ENCODE peak calls at places on chromosome 14, in seven cellular contexts. H is upper lobe of right lung; S is CD8-positive, alpha-beta T cell; U is MM.1S; F is H9; V is progenitor cell of endocrine pancreas; E is NB4. W is an unnamed sample.

GRCh38 chr14:72644758-72645489 is 249.0 kb downstream of the DPF3 start:
- DNase-seq in H (no peak), S (no peak), U (no peak), F (no peak), V (no peak), E (peak; percentile 6), W (no peak)

GRCh38 chr14:66247662-66248061 is 238.5 kb upstream of the CCDC196 start:
- DNase-seq in H (no peak), S (no peak), U (no peak), F (no peak), V (no peak), E (no peak), W (no peak)

GRCh38 chr14:59997496-59997895 is 77.6 kb downstream of the LRRC9 start:
- DNase-seq in H (no peak), S (no peak), U (no peak), F (no peak), V (no peak), E (peak; percentile 16), W (no peak)

GRCh38 chr14:103346286-103346685 is 12.2 kb downstream of the EIF5 start:
- DNase-seq in H (no peak), S (no peak), U (no peak), F (no peak), V (no peak), E (no peak), W (no peak)

GRCh38 chr14:22739423-22739822 is 27.1 kb upstream of the OXA1L start:
- DNase-seq in H (no peak), S (no peak), U (no peak), F (no peak), V (no peak), E (no peak), W (no peak)

GRCh38 chr14:54472291-54472690 is 16.5 kb downstream of the GMFB start:
- DNase-seq in H (no peak), S (no peak), U (no peak), F (no peak), V (no peak), E (no peak), W (no peak)

GRCh38 chr14:72291908-72292688 is 359.9 kb downstream of the RGS6 start:
- DNase-seq in H (no peak), S (no peak), U (peak; percentile 23), F (no peak), V (peak; percentile 16), E (peak; percentile 46), W (peak; percentile 44)

GRCh38 chr14:78286210-78286609 is 116.0 kb downstream of the NRXN3 start:
- DNase-seq in H (no peak), S (no peak), U (no peak), F (no peak), V (no peak), E (no peak), W (no peak)

GRCh38 chr14:72752034-72752412 is 141.9 kb downstream of the DPF3 start:
- DNase-seq in H (no peak), S (no peak), U (no peak), F (no peak), V (no peak), E (peak; percentile 4), W (no peak)

GRCh38 chr14:36834293-36834692 is 172.6 kb downstream of the PAX9 start:
- DNase-seq in H (no peak), S (no peak), U (no peak), F (no peak), V (no peak), E (peak; percentile 5), W (no peak)

GRCh38 chr14:55911794-55912193 is 206.4 kb upstream of the PELI2 start:
- DNase-seq in H (no peak), S (no peak), U (no peak), F (no peak), V (no peak), E (no peak), W (no peak)

GRCh38 chr14:21894003-21894897 is 220.6 kb upstream of the OR4E1 start:
- DNase-seq in H (no peak), S (peak; percentile 49), U (peak; percentile 8), F (peak; percentile 59), V (no peak), E (peak; percentile 3), W (no peak)

GRCh38 chr14:101980700-101981099 is 16.3 kb downstream of the DYNC1H1 start:
- DNase-seq in H (no peak), S (no peak), U (no peak), F (no peak), V (no peak), E (peak; percentile 40), W (peak; percentile 53)

GRCh38 chr14:68551045-68551683 is 241.7 kb downstream of the ZFP36L1 start:
- DNase-seq in H (no peak), S (no peak), U (no peak), F (no peak), V (no peak), E (no peak), W (no peak)

GRCh38 chr14:28768549-28768870 is 1.9 kb downstream of the FOXG1 start:
- DNase-seq in H (no peak), S (no peak), U (no peak), F (no peak), V (no peak), E (no peak), W (no peak)

GRCh38 chr14:100341301-100342031 is 18.3 kb downstream of the SLC25A47 start:
- DNase-seq in H (peak; percentile 61), S (no peak), U (no peak), F (no peak), V (no peak), E (peak; percentile 76), W (peak; percentile 75)

GRCh38 chr14:90319634-90320541 is 11.9 kb downstream of the NRDE2 start:
- DNase-seq in H (no peak), S (no peak), U (no peak), F (no peak), V (no peak), E (no peak), W (no peak)

GRCh38 chr14:106459971-106460730 is 933.8 kb downstream of the TMEM121 start:
- DNase-seq in H (no peak), S (peak; percentile 75), U (peak; percentile 8), F (no peak), V (no peak), E (peak; percentile 21), W (peak; percentile 38)

GRCh38 chr14:90161129-90161528 is 95.2 kb upstream of the PSMC1 start:
- DNase-seq in H (no peak), S (no peak), U (no peak), F (no peak), V (no peak), E (no peak), W (no peak)

GRCh38 chr14:74571901-74572828 is 39.9 kb downstream of the LTBP2 start:
- DNase-seq in H (no peak), S (no peak), U (no peak), F (no peak), V (no peak), E (peak; percentile 54), W (no peak)

GRCh38 chr14:32336702-32337101 is 7.6 kb downstream of the AKAP6 start:
- DNase-seq in H (no peak), S (no peak), U (no peak), F (no peak), V (no peak), E (no peak), W (no peak)

GRCh38 chr14:55782166-55782565 is 202.2 kb downstream of the KTN1 start:
- DNase-seq in H (no peak), S (no peak), U (no peak), F (no peak), V (no peak), E (no peak), W (no peak)

GRCh38 chr14:36751920-36752319 is 90.3 kb downstream of the PAX9 start:
- DNase-seq in H (no peak), S (no peak), U (no peak), F (no peak), V (no peak), E (no peak), W (no peak)

GRCh38 chr14:59283380-59283779 is 94.9 kb downstream of the DAAM1 start:
- DNase-seq in H (no peak), S (no peak), U (no peak), F (no peak), V (no peak), E (no peak), W (no peak)

GRCh38 chr14:69107407-69108003 is 45.4 kb downstream of the DCAF5 start:
- DNase-seq in H (no peak), S (peak; percentile 20), U (no peak), F (peak; percentile 51), V (peak; percentile 19), E (peak; percentile 54), W (peak; percentile 38)

GRCh38 chr14:51860836-51861583 is 598 bp downstream of the GNG2 start:
- DNase-seq in H (no peak), S (no peak), U (no peak), F (no peak), V (no peak), E (no peak), W (no peak)

GRCh38 chr14:39431416-39432178 is 636 bp downstream of the FBXO33 start:
- DNase-seq in H (peak; percentile 80), S (peak; percentile 42), U (peak; percentile 20), F (peak; percentile 54), V (peak; percentile 43), E (peak; percentile 68), W (peak; percentile 39)

GRCh38 chr14:34981743-34982420 is 910 bp upstream of the SRP54 start:
- DNase-seq in H (no peak), S (peak; percentile 31), U (peak; percentile 16), F (no peak), V (no peak), E (peak; percentile 69), W (no peak)
- TF ChIP-seq CTCF in H (peak; percentile 10), S (no peak), U (peak; percentile 6), F (peak; percentile 31), V (peak; percentile 28), E (no peak), W (peak; percentile 3)

GRCh38 chr14:105066285-105067071 is 1.2 kb upstream of the GPR132 start:
- DNase-seq in H (no peak), S (peak; percentile 47), U (no peak), F (peak; percentile 25), V (no peak), E (no peak), W (no peak)
- TF ChIP-seq CTCF in H (no peak), S (no peak), U (no peak), F (no peak), V (no peak), E (no peak), W (peak; percentile 29)

DNA sequence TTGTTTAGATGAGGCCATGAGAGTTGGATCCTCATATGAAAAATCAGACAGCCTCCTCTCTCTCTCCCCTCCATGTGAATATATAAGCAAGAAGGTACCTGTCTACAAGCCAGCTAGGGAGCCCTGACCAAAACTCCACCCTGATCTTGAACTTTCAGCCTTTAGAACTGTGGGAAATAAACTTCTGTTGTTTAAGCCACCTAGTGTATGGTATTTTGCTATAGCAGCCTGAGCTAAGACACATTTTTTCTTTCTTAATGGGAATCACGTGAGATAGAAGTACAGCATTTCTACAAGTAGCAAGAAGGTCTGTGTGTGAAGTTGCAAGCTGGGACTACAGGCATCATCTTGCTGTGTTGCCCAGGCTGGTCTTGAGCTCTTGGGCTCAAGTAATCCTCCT is 16.3 kb upstream of the ABHD12B start:
- DNase-seq in H (no peak), S (no peak), U (no peak), F (no peak), V (no peak), E (no peak), W (no peak)
- TF ChIP-seq CTCF in H (no peak), S (no peak), U (no peak), F (peak; percentile 21), V (no peak), E (no peak), W (no peak)

GRCh38 chr14:25394791-25395391 is 344.9 kb upstream of the STXBP6 start:
- DNase-seq in H (no peak), S (no peak), U (no peak), F (no peak), V (no peak), E (no peak), W (no peak)

GRCh38 chr14:25396128-25396527 is 346.2 kb upstream of the STXBP6 start:
- DNase-seq in H (no peak), S (no peak), U (peak; percentile 30), F (no peak), V (no peak), E (no peak), W (no peak)

GRCh38 chr14:25400607-25401206 is 350.8 kb upstream of the STXBP6 start:
- DNase-seq in H (no peak), S (peak; percentile 5), U (peak; percentile 54), F (peak; percentile 42), V (no peak), E (peak; percentile 61), W (no peak)
- TF ChIP-seq CTCF in H (peak; percentile 78), S (peak; percentile 34), U (peak; percentile 56), F (peak; percentile 86), V (peak; percentile 81), E (peak; percentile 61), W (peak; percentile 57)